ENCODE peak calls at places on chromosomes 2 and 18, in eight cellular contexts. One of them, this sample, is unnamed.

GRCh38 chr2:128187032-128187654 is 96.1 kb downstream of the UGGT1 start:
- DNase-seq in GM23248: peak
- DNase-seq in adipocyte: peak
- DNase-seq in fibroblast of lung: peak
- DNase-seq in IMR-90: peak
- DNase-seq in endothelial cell of umbilical vein: peak
- DNase-seq in HCT116: no peak
- DNase-seq in K562: no peak
- DNase-seq in this sample: no peak

GRCh38 chr2:173427887-173428683 is 73.4 kb downstream of the CDCA7 start:
- DNase-seq in GM23248: peak
- DNase-seq in adipocyte: peak
- DNase-seq in fibroblast of lung: peak
- DNase-seq in IMR-90: peak
- DNase-seq in endothelial cell of umbilical vein: no peak
- DNase-seq in HCT116: no peak
- DNase-seq in K562: no peak
- DNase-seq in this sample: no peak

GRCh38 chr2:170587117-170587516 is 128.0 kb upstream of the SP5 start:
- DNase-seq in GM23248: no peak
- DNase-seq in adipocyte: no peak
- DNase-seq in fibroblast of lung: no peak
- DNase-seq in IMR-90: no peak
- DNase-seq in endothelial cell of umbilical vein: no peak
- DNase-seq in HCT116: no peak
- DNase-seq in K562: no peak
- DNase-seq in this sample: no peak

GRCh38 chr2:174076040-174076439 is 110.9 kb upstream of the SP3 start:
- DNase-seq in GM23248: peak
- DNase-seq in adipocyte: no peak
- DNase-seq in fibroblast of lung: no peak
- DNase-seq in IMR-90: peak
- DNase-seq in endothelial cell of umbilical vein: no peak
- DNase-seq in HCT116: no peak
- DNase-seq in K562: no peak
- DNase-seq in this sample: peak

GRCh38 chr2:64692401-64692800 is 38.7 kb upstream of the SERTAD2 start:
- DNase-seq in GM23248: peak
- DNase-seq in adipocyte: no peak
- DNase-seq in fibroblast of lung: peak
- DNase-seq in IMR-90: peak
- DNase-seq in endothelial cell of umbilical vein: no peak
- DNase-seq in HCT116: no peak
- DNase-seq in K562: no peak
- DNase-seq in this sample: peak

GRCh38 chr2:100214265-100214961 is 72.0 kb upstream of the AFF3 start:
- DNase-seq in GM23248: no peak
- DNase-seq in adipocyte: peak
- DNase-seq in fibroblast of lung: no peak
- DNase-seq in IMR-90: no peak
- DNase-seq in endothelial cell of umbilical vein: no peak
- DNase-seq in HCT116: no peak
- DNase-seq in K562: no peak
- DNase-seq in this sample: no peak

GRCh38 chr2:75846683-75847190 is 136.0 kb upstream of the GCFC2 start:
- DNase-seq in GM23248: no peak
- DNase-seq in adipocyte: no peak
- DNase-seq in fibroblast of lung: no peak
- DNase-seq in IMR-90: no peak
- DNase-seq in endothelial cell of umbilical vein: no peak
- DNase-seq in HCT116: no peak
- DNase-seq in K562: no peak
- DNase-seq in this sample: no peak

GRCh38 chr2:33168973-33169372 is 222.2 kb downstream of the LTBP1 start:
- DNase-seq in GM23248: no peak
- DNase-seq in adipocyte: no peak
- DNase-seq in fibroblast of lung: no peak
- DNase-seq in IMR-90: no peak
- DNase-seq in endothelial cell of umbilical vein: no peak
- DNase-seq in HCT116: no peak
- DNase-seq in K562: no peak
- DNase-seq in this sample: no peak

GRCh38 chr2:160429248-160430000 is 64.2 kb downstream of the RBMS1 start:
- DNase-seq in GM23248: peak
- DNase-seq in adipocyte: peak
- DNase-seq in fibroblast of lung: peak
- DNase-seq in IMR-90: peak
- DNase-seq in endothelial cell of umbilical vein: peak
- DNase-seq in HCT116: peak
- DNase-seq in K562: peak
- DNase-seq in this sample: peak

GRCh38 chr18:49997468-49998045 is 184.2 kb upstream of the ACAA2 start:
- DNase-seq in GM23248: no peak
- DNase-seq in adipocyte: no peak
- DNase-seq in fibroblast of lung: no peak
- DNase-seq in IMR-90: no peak
- DNase-seq in endothelial cell of umbilical vein: no peak
- DNase-seq in HCT116: no peak
- DNase-seq in K562: no peak
- DNase-seq in this sample: no peak

GRCh38 chr2:112891333-112891950 is 19.5 kb upstream of the IL37 start:
- DNase-seq in GM23248: no peak
- DNase-seq in adipocyte: no peak
- DNase-seq in fibroblast of lung: no peak
- DNase-seq in IMR-90: no peak
- DNase-seq in endothelial cell of umbilical vein: no peak
- DNase-seq in HCT116: peak
- DNase-seq in K562: no peak
- DNase-seq in this sample: peak

GRCh38 chr2:54073796-54074195 is 41.6 kb upstream of the ACYP2 start:
- DNase-seq in GM23248: peak
- DNase-seq in adipocyte: peak
- DNase-seq in fibroblast of lung: no peak
- DNase-seq in IMR-90: peak
- DNase-seq in endothelial cell of umbilical vein: peak
- DNase-seq in HCT116: peak
- DNase-seq in K562: no peak
- DNase-seq in this sample: peak

GRCh38 chr2:88838165-88838635 is 146.7 kb downstream of the RPIA start:
- DNase-seq in GM23248: no peak
- DNase-seq in adipocyte: no peak
- DNase-seq in fibroblast of lung: no peak
- DNase-seq in IMR-90: no peak
- DNase-seq in endothelial cell of umbilical vein: no peak
- DNase-seq in HCT116: no peak
- DNase-seq in K562: no peak
- DNase-seq in this sample: no peak

GRCh38 chr2:217449436-217449835 is 553.4 kb downstream of the TNS1 start:
- DNase-seq in GM23248: no peak
- DNase-seq in adipocyte: no peak
- DNase-seq in fibroblast of lung: no peak
- DNase-seq in IMR-90: no peak
- DNase-seq in endothelial cell of umbilical vein: no peak
- DNase-seq in HCT116: no peak
- DNase-seq in K562: no peak
- DNase-seq in this sample: no peak

GRCh38 chr2:84849271-84849952 is 31.5 kb downstream of the TRABD2A start:
- DNase-seq in GM23248: peak
- DNase-seq in adipocyte: peak
- DNase-seq in fibroblast of lung: peak
- DNase-seq in IMR-90: peak
- DNase-seq in endothelial cell of umbilical vein: no peak
- DNase-seq in HCT116: no peak
- DNase-seq in K562: no peak
- DNase-seq in this sample: peak

GRCh38 chr2:189409136-189409535 is 32.1 kb upstream of the WDR75 start:
- DNase-seq in GM23248: peak
- DNase-seq in adipocyte: peak
- DNase-seq in fibroblast of lung: no peak
- DNase-seq in IMR-90: peak
- DNase-seq in endothelial cell of umbilical vein: peak
- DNase-seq in HCT116: no peak
- DNase-seq in K562: no peak
- DNase-seq in this sample: no peak

GRCh38 chr2:98240796-98241398 is 105.4 kb upstream of the CNGA3 start:
- DNase-seq in GM23248: no peak
- DNase-seq in adipocyte: no peak
- DNase-seq in fibroblast of lung: no peak
- DNase-seq in IMR-90: no peak
- DNase-seq in endothelial cell of umbilical vein: no peak
- DNase-seq in HCT116: no peak
- DNase-seq in K562: no peak
- DNase-seq in this sample: peak

GRCh38 chr2:174606336-174606735 is 8.7 kb upstream of the WIPF1 start:
- DNase-seq in GM23248: peak
- DNase-seq in adipocyte: peak
- DNase-seq in fibroblast of lung: peak
- DNase-seq in IMR-90: peak
- DNase-seq in endothelial cell of umbilical vein: no peak
- DNase-seq in HCT116: no peak
- DNase-seq in K562: no peak
- DNase-seq in this sample: peak

GRCh38 chr2:45435316-45435715 is 175.8 kb downstream of the SRBD1 start:
- DNase-seq in GM23248: peak
- DNase-seq in adipocyte: peak
- DNase-seq in fibroblast of lung: peak
- DNase-seq in IMR-90: peak
- DNase-seq in endothelial cell of umbilical vein: no peak
- DNase-seq in HCT116: no peak
- DNase-seq in K562: peak
- DNase-seq in this sample: peak

GRCh38 chr2:180570864-180571263 is 409.5 kb upstream of the UBE2E3 start:
- DNase-seq in GM23248: no peak
- DNase-seq in adipocyte: no peak
- DNase-seq in fibroblast of lung: no peak
- DNase-seq in IMR-90: no peak
- DNase-seq in endothelial cell of umbilical vein: no peak
- DNase-seq in HCT116: no peak
- DNase-seq in K562: no peak
- DNase-seq in this sample: no peak

GRCh38 chr2:113407446-113408099 is 29.9 kb upstream of the ZNG1B start:
- DNase-seq in GM23248: peak
- DNase-seq in adipocyte: peak
- DNase-seq in fibroblast of lung: peak
- DNase-seq in IMR-90: peak
- DNase-seq in endothelial cell of umbilical vein: no peak
- DNase-seq in HCT116: peak
- DNase-seq in K562: no peak
- DNase-seq in this sample: peak

GRCh38 chr2:104744537-104744936 is 109.4 kb upstream of the POU3F3 start:
- DNase-seq in GM23248: no peak
- DNase-seq in adipocyte: no peak
- DNase-seq in fibroblast of lung: no peak
- DNase-seq in IMR-90: no peak
- DNase-seq in endothelial cell of umbilical vein: no peak
- DNase-seq in HCT116: no peak
- DNase-seq in K562: no peak
- DNase-seq in this sample: no peak

GRCh38 chr2:42566006-42566405 is 2.4 kb upstream of the MTA3 start:
- DNase-seq in GM23248: no peak
- DNase-seq in adipocyte: no peak
- DNase-seq in fibroblast of lung: no peak
- DNase-seq in IMR-90: no peak
- DNase-seq in endothelial cell of umbilical vein: no peak
- DNase-seq in HCT116: no peak
- DNase-seq in K562: no peak
- DNase-seq in this sample: no peak

GRCh38 chr18:40902436-40902835 is 1052.6 kb upstream of the PIK3C3 start:
- DNase-seq in GM23248: no peak
- DNase-seq in adipocyte: no peak
- DNase-seq in fibroblast of lung: no peak
- DNase-seq in IMR-90: no peak
- DNase-seq in endothelial cell of umbilical vein: no peak
- DNase-seq in HCT116: no peak
- DNase-seq in K562: no peak
- DNase-seq in this sample: no peak

GRCh38 chr2:105179469-105180372 is 61.8 kb upstream of the GPR45 start:
- DNase-seq in GM23248: peak
- DNase-seq in adipocyte: peak
- DNase-seq in fibroblast of lung: peak
- DNase-seq in IMR-90: peak
- DNase-seq in endothelial cell of umbilical vein: peak
- DNase-seq in HCT116: peak
- DNase-seq in K562: peak
- DNase-seq in this sample: no peak

GRCh38 chr2:160906878-160907277 is 253.3 kb upstream of the TANK start:
- DNase-seq in GM23248: no peak
- DNase-seq in adipocyte: no peak
- DNase-seq in fibroblast of lung: no peak
- DNase-seq in IMR-90: no peak
- DNase-seq in endothelial cell of umbilical vein: no peak
- DNase-seq in HCT116: no peak
- DNase-seq in K562: no peak
- DNase-seq in this sample: no peak

GRCh38 chr2:37891846-37892435 is 33.1 kb upstream of the RMDN2 start:
- DNase-seq in GM23248: no peak
- DNase-seq in adipocyte: peak
- DNase-seq in fibroblast of lung: no peak
- DNase-seq in IMR-90: no peak
- DNase-seq in endothelial cell of umbilical vein: no peak
- DNase-seq in HCT116: no peak
- DNase-seq in K562: no peak
- DNase-seq in this sample: peak

GRCh38 chr18:58285731-58286130 is 241.7 kb downstream of the NEDD4L start:
- DNase-seq in GM23248: no peak
- DNase-seq in adipocyte: no peak
- DNase-seq in fibroblast of lung: no peak
- DNase-seq in IMR-90: no peak
- DNase-seq in endothelial cell of umbilical vein: no peak
- DNase-seq in HCT116: no peak
- DNase-seq in K562: no peak
- DNase-seq in this sample: no peak
- H3K9ac ChIP-seq in GM23248: no peak
- H3K9ac ChIP-seq in adipocyte: no peak
- H3K9ac ChIP-seq in fibroblast of lung: no peak
- H3K9ac ChIP-seq in IMR-90: no peak
- H3K9ac ChIP-seq in endothelial cell of umbilical vein: no peak
- H3K9ac ChIP-seq in HCT116: no peak
- H3K9ac ChIP-seq in K562: no peak
- H3K9ac ChIP-seq in this sample: no peak

GRCh38 chr2:150513647-150514046 is 26.2 kb upstream of the RND3 start:
- DNase-seq in GM23248: peak
- DNase-seq in adipocyte: no peak
- DNase-seq in fibroblast of lung: peak
- DNase-seq in IMR-90: peak
- DNase-seq in endothelial cell of umbilical vein: no peak
- DNase-seq in HCT116: no peak
- DNase-seq in K562: no peak
- DNase-seq in this sample: no peak
- H3K9ac ChIP-seq in GM23248: peak
- H3K9ac ChIP-seq in adipocyte: no peak
- H3K9ac ChIP-seq in fibroblast of lung: no peak
- H3K9ac ChIP-seq in IMR-90: no peak
- H3K9ac ChIP-seq in endothelial cell of umbilical vein: no peak
- H3K9ac ChIP-seq in HCT116: no peak
- H3K9ac ChIP-seq in K562: no peak
- H3K9ac ChIP-seq in this sample: no peak

GRCh38 chr2:120937736-120938131 is 202.1 kb downstream of the GLI2 start:
- DNase-seq in GM23248: peak
- DNase-seq in adipocyte: peak
- DNase-seq in fibroblast of lung: peak
- DNase-seq in IMR-90: peak
- DNase-seq in endothelial cell of umbilical vein: no peak
- DNase-seq in HCT116: no peak
- DNase-seq in K562: no peak
- DNase-seq in this sample: no peak
- H3K9ac ChIP-seq in GM23248: peak
- H3K9ac ChIP-seq in adipocyte: peak
- H3K9ac ChIP-seq in fibroblast of lung: no peak
- H3K9ac ChIP-seq in IMR-90: peak
- H3K9ac ChIP-seq in endothelial cell of umbilical vein: no peak
- H3K9ac ChIP-seq in HCT116: no peak
- H3K9ac ChIP-seq in K562: no peak
- H3K9ac ChIP-seq in this sample: no peak

GRCh38 chr2:240567872-240568677 is at the start of gene RNPEPL1:
- DNase-seq in GM23248: peak
- DNase-seq in adipocyte: peak
- DNase-seq in fibroblast of lung: peak
- DNase-seq in IMR-90: no peak
- DNase-seq in endothelial cell of umbilical vein: peak
- DNase-seq in HCT116: no peak
- DNase-seq in K562: peak
- DNase-seq in this sample: peak
- H3K9ac ChIP-seq in GM23248: peak
- H3K9ac ChIP-seq in adipocyte: peak
- H3K9ac ChIP-seq in fibroblast of lung: peak
- H3K9ac ChIP-seq in IMR-90: peak
- H3K9ac ChIP-seq in endothelial cell of umbilical vein: peak
- H3K9ac ChIP-seq in HCT116: peak
- H3K9ac ChIP-seq in K562: peak
- H3K9ac ChIP-seq in this sample: peak